ENCODE peak calls at places on chromosome 20, in eight cellular contexts. A, M, K, R, N, G, V and X are unnamed samples.

GRCh38 chr20:39146394-39146793 is 184.2 kb downstream of the DHX35 start:
- DNase-seq in A (no peak), M (no peak), K (no peak), R (no peak), N (no peak), G (no peak), V (no peak), X (no peak)

GRCh38 chr20:3729378-3729777 is 3.1 kb upstream of the HSPA12B start:
- DNase-seq in A (no peak), M (no peak), K (no peak), R (no peak), N (no peak), G (no peak), V (no peak), X (no peak)

GRCh38 chr20:4263011-4263410 is 247.7 kb upstream of the RNF24 start:
- DNase-seq in A (no peak), M (no peak), K (no peak), R (no peak), N (no peak), G (no peak), V (no peak), X (no peak)

GRCh38 chr20:63895886-63896135 is 885 bp downstream of the DNAJC5 start:
- DNase-seq in A (no peak), M (peak; percentile 63), K (no peak), R (no peak), N (no peak), G (peak; percentile 50), V (no peak), X (no peak)

GRCh38 chr20:50305636-50306477 is 115.2 kb downstream of the CEBPB start:
- DNase-seq in A (peak; percentile 73), M (peak; percentile 36), K (no peak), R (peak; percentile 48), N (no peak), G (no peak), V (no peak), X (no peak)

GRCh38 chr20:64031822-64032314 is 4.1 kb upstream of the C20orf204 start:
- DNase-seq in A (no peak), M (no peak), K (no peak), R (no peak), N (no peak), G (no peak), V (no peak), X (no peak)

GRCh38 chr20:11140359-11140758 is 466.6 kb upstream of the JAG1 start:
- DNase-seq in A (no peak), M (peak; percentile 70), K (no peak), R (no peak), N (no peak), G (no peak), V (no peak), X (peak; percentile 67)

GRCh38 chr20:36538026-36538764 is 3.1 kb upstream of the MYL9 start:
- DNase-seq in A (no peak), M (peak; percentile 70), K (no peak), R (no peak), N (no peak), G (no peak), V (no peak), X (no peak)

GRCh38 chr20:33393609-33394008 is 7.7 kb downstream of the CDK5RAP1 start:
- DNase-seq in A (no peak), M (no peak), K (no peak), R (no peak), N (no peak), G (no peak), V (no peak), X (no peak)

GRCh38 chr20:22568872-22569344 is 15.5 kb downstream of the FOXA2 start:
- DNase-seq in A (no peak), M (no peak), K (peak; percentile 51), R (peak; percentile 47), N (no peak), G (no peak), V (no peak), X (no peak)

GRCh38 chr20:43183526-43183925 is 6.2 kb downstream of the PTPRT start:
- DNase-seq in A (no peak), M (no peak), K (no peak), R (no peak), N (no peak), G (no peak), V (no peak), X (no peak)

GRCh38 chr20:24681634-24682495 is 212.4 kb downstream of the SYNDIG1 start:
- DNase-seq in A (no peak), M (no peak), K (no peak), R (no peak), N (no peak), G (no peak), V (no peak), X (no peak)

GRCh38 chr20:11379257-11380011 is 538.3 kb upstream of the BTBD3 start:
- DNase-seq in A (no peak), M (no peak), K (no peak), R (no peak), N (no peak), G (no peak), V (no peak), X (no peak)

GRCh38 chr20:3431109-3431508 is 23.6 kb upstream of the DNAAF9 start:
- DNase-seq in A (no peak), M (peak; percentile 1), K (no peak), R (no peak), N (no peak), G (no peak), V (no peak), X (peak; percentile 5)

GRCh38 chr20:64079273-64080012 is at the start of gene RGS19:
- DNase-seq in A (peak; percentile 68), M (peak; percentile 80), K (peak; percentile 91), R (peak; percentile 82), N (peak; percentile 76), G (peak; percentile 67), V (peak; percentile 76), X (peak; percentile 85)

GRCh38 chr20:21087862-21088540 is 18.2 kb downstream of the LINC00237 start:
- DNase-seq in A (no peak), M (no peak), K (no peak), R (no peak), N (no peak), G (no peak), V (no peak), X (no peak)

GRCh38 chr20:21090112-21090737 is 15.9 kb downstream of the LINC00237 start:
- DNase-seq in A (no peak), M (no peak), K (no peak), R (no peak), N (no peak), G (no peak), V (no peak), X (no peak)

GRCh38 chr20:21083825-21084325 is 22.3 kb downstream of the LINC00237 start:
- DNase-seq in A (no peak), M (no peak), K (no peak), R (no peak), N (no peak), G (no peak), V (no peak), X (no peak)

GRCh38 chr20:21090738-21091120 is 15.4 kb downstream of the LINC00237 start:
- DNase-seq in A (no peak), M (no peak), K (no peak), R (no peak), N (no peak), G (no peak), V (no peak), X (no peak)

GRCh38 chr20:21089421-21089820 is 16.7 kb downstream of the LINC00237 start:
- DNase-seq in A (no peak), M (no peak), K (no peak), R (no peak), N (no peak), G (no peak), V (no peak), X (no peak)
- H3K4me3 ChIP-seq in A (no peak overlapping the region), M (no peak overlapping the region), K (no peak overlapping the region), R (no peak overlapping the region), N (no peak overlapping the region), G (no peak overlapping the region), V (no peak overlapping the region), X (no peak overlapping the region)

GRCh38 chr20:62104791-62105345 is 17.4 kb upstream of the LSM14B start:
- DNase-seq in A (peak; percentile 47), M (no peak), K (no peak), R (no peak), N (no peak), G (no peak), V (no peak), X (no peak)
- H3K9me3 ChIP-seq in A (no peaks in the 10 kb centered on the region), M (peaks cover 44% of the 10 kb centered on the region), K (peaks cover 36% of the 10 kb centered on the region), R (no peaks in the 10 kb centered on the region), N (peaks cover 43% of the 10 kb centered on the region), G (peaks cover 31% of the 10 kb centered on the region), V (peaks cover 66% of the 10 kb centered on the region), X (peaks cover 16% of the 10 kb centered on the region)

GRCh38 chr20:47024461-47024937 is 129.9 kb downstream of the EYA2 start:
- DNase-seq in A (no peak), M (peak; percentile 91), K (no peak), R (no peak), N (no peak), G (no peak), V (no peak), X (peak; percentile 32)

GRCh38 chr20:47020231-47020630 is 125.6 kb downstream of the EYA2 start:
- DNase-seq in A (no peak), M (peak; percentile 72), K (no peak), R (no peak), N (no peak), G (no peak), V (no peak), X (no peak)

GRCh38 chr20:47019106-47019824 is 124.6 kb downstream of the EYA2 start:
- DNase-seq in A (no peak), M (peak; percentile 96), K (no peak), R (no peak), N (no peak), G (no peak), V (peak; percentile 31), X (no peak)

GRCh38 chr20:47018381-47018780 is 123.7 kb downstream of the EYA2 start:
- DNase-seq in A (no peak), M (no peak), K (no peak), R (no peak), N (no peak), G (no peak), V (no peak), X (no peak)

GRCh38 chr20:47021850-47022249 is 127.2 kb downstream of the EYA2 start:
- DNase-seq in A (no peak), M (no peak), K (no peak), R (no peak), N (no peak), G (no peak), V (no peak), X (no peak)
- H3K27me3 ChIP-seq in A (no peaks in the 10 kb centered on the region), M (no peaks in the 10 kb centered on the region), K (no peaks in the 10 kb centered on the region), R (no peaks in the 10 kb centered on the region), N (no peaks in the 10 kb centered on the region), G (no peaks in the 10 kb centered on the region), V (peaks cover 3% of the 10 kb centered on the region), X (no peaks in the 10 kb centered on the region)

DNA sequence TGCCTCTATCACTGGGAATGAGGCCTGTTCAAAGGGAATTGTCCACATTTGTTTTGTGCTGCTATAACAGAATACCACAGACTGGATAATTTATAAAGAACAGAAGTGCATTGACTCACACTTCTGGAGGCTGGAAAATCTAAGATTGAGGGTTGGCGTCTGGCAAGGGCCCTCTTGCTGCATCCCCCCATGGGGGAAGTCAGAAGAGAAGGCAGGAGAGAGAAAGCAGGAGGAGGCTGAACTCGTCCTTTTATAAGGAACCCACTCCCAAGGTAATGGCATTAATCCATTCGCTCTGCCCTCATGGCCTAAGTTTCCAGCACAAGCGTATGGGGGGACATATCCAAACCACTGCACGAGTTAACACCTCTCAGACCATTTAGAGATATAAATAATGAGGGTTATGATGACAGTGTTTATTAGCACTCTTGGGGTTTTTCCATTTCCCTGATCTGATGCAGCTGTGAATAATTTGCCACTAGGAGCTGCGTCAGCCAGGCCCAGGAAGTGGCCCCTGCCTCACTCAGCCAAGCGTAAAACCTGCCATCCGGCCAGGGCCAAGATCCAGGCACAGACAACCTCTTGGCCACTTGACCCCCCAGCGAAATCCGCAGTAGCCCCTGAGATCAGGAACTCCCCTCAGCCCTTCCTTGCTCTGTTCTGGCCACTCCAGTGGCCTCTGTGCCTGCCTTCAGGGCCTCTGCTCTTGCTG is 14.2 kb upstream of the SLCO4A1 start:
- DNase-seq in A (no peak), M (peak; percentile 44), K (no peak), R (no peak), N (no peak), G (no peak), V (no peak), X (peak; percentile 91)
- H3K4me3 ChIP-seq in A (no peak overlapping the region), M (no peak overlapping the region), K (no peak overlapping the region), R (no peak overlapping the region), N (no peak overlapping the region), G (no peak overlapping the region), V (no peak overlapping the region), X (no peak overlapping the region)